ENCODE peak calls at places on chromosomes 12 and 14, in six cellular contexts. O is fibroblast of the aortic adventitia, Y is foreskin fibroblast, K is fibroblast of lung, G is lung, T is ovary. R is an unnamed sample.

GRCh38 chr12:69555461-69555860 is 29.8 kb upstream of the CCT2 start:
- DNase-seq in G (no peak), T (no peak), K (peak; percentile 84), O (peak; percentile 78), Y (peak; percentile 93), R (peak; percentile 83)

GRCh38 chr14:74444866-74445265 is 18.9 kb upstream of the SYNDIG1L start:
- DNase-seq in Y (no peak), T (no peak), O (no peak), K (no peak), G (no peak), R (no peak)

GRCh38 chr12:96445743-96446655 is 43.4 kb upstream of the CFAP54 start:
- DNase-seq in K (peak; percentile 97), O (peak; percentile 98), Y (peak; percentile 95), G (no peak), T (no peak), R (peak; percentile 91)

GRCh38 chr14:67166450-67166853 is 22.8 kb upstream of the GARIN2 start:
- DNase-seq in K (peak; percentile 70), Y (peak; percentile 30), G (no peak), T (peak; percentile 40), O (peak; percentile 73), R (peak; percentile 51)

GRCh38 chr12:117936722-117937484 is 31.9 kb downstream of the KSR2 start:
- DNase-seq in O (no peak), G (no peak), T (no peak), K (no peak), Y (no peak), R (no peak)

GRCh38 chr12:26017484-26018211 is 59.2 kb downstream of the RASSF8 start:
- DNase-seq in G (no peak), Y (no peak), K (peak; percentile 53), O (peak; percentile 54), T (no peak), R (no peak)

GRCh38 chr12:2301531-2302461 is 249.0 kb downstream of the CACNA1C start:
- DNase-seq in G (no peak), Y (peak; percentile 87), O (peak; percentile 77), T (peak; percentile 42), K (peak; percentile 49), R (peak; percentile 36)

GRCh38 chr12:63302269-63302940 is 151.4 kb upstream of the AVPR1A start:
- DNase-seq in T (no peak), K (no peak), G (no peak), O (no peak), Y (no peak), R (no peak)

GRCh38 chr12:89880695-89881350 is 172.2 kb upstream of the ATP2B1 start:
- DNase-seq in G (no peak), T (no peak), Y (no peak), O (no peak), K (no peak), R (no peak)

GRCh38 chr14:105271224-105271890 is 23.0 kb downstream of the BTBD6 start:
- DNase-seq in Y (no peak), K (no peak), T (no peak), O (no peak), G (no peak), R (no peak)

GRCh38 chr12:98416845-98417244 is 98.5 kb upstream of the TMPO start:
- DNase-seq in O (peak; percentile 68), Y (no peak), T (no peak), K (peak; percentile 44), G (no peak), R (peak; percentile 44)

GRCh38 chr12:24719293-24719721 is 229.6 kb downstream of the BCAT1 start:
- DNase-seq in T (no peak), Y (peak; percentile 21), K (peak; percentile 59), G (no peak), O (peak; percentile 38), R (peak; percentile 72)

GRCh38 chr12:29282452-29282851 is 98.5 kb downstream of the ERGIC2 start:
- DNase-seq in O (no peak), K (no peak), T (no peak), G (no peak), Y (no peak), R (no peak)

GRCh38 chr12:49962861-49963765 is 1.4 kb downstream of the AQP5 start:
- DNase-seq in G (peak; percentile 86), Y (no peak), T (no peak), O (no peak), K (no peak), R (no peak)

GRCh38 chr12:46384451-46385301 is 12.1 kb upstream of the SLC38A2 start:
- DNase-seq in T (no peak), O (peak; percentile 66), Y (no peak), K (peak; percentile 42), G (no peak), R (no peak)

GRCh38 chr14:53979747-53980642 is 23.4 kb upstream of the BMP4 start:
- DNase-seq in T (peak; percentile 46), Y (peak; percentile 89), K (peak; percentile 85), O (peak; percentile 75), G (no peak), R (peak; percentile 77)

GRCh38 chr12:47786662-47786974 is 13.6 kb downstream of the SLC48A1 start:
- DNase-seq in K (no peak), T (no peak), O (no peak), Y (no peak), G (no peak), R (no peak)

GRCh38 chr14:60631842-60632241 is 17.4 kb downstream of the SIX1 start:
- DNase-seq in G (no peak), O (no peak), Y (no peak), K (no peak), T (no peak), R (no peak)

GRCh38 chr12:124581792-124582424 is 14.5 kb upstream of the NCOR2 start:
- DNase-seq in G (no peak), K (no peak), Y (no peak), T (no peak), O (no peak), R (no peak)

GRCh38 chr14:55803506-55804197 is 223.6 kb downstream of the KTN1 start:
- DNase-seq in O (peak; percentile 59), Y (no peak), T (no peak), K (no peak), G (no peak), R (no peak)

GRCh38 chr14:69726761-69727511 is 40.0 kb upstream of the SRSF5 start:
- DNase-seq in Y (peak; percentile 52), O (peak; percentile 75), T (peak; percentile 87), K (peak; percentile 65), G (peak; percentile 85), R (peak; percentile 70)

GRCh38 chr12:116982721-116983502 is 72.2 kb downstream of the FBXW8 start:
- DNase-seq in O (peak; percentile 97), Y (peak; percentile 34), G (no peak), T (no peak), K (peak; percentile 91), R (peak; percentile 66)

GRCh38 chr12:457676-458075 is 2.1 kb upstream of the B4GALNT3 start:
- DNase-seq in Y (no peak), O (no peak), T (no peak), G (no peak), K (no peak), R (no peak)

GRCh38 chr12:460301-461230 is 827 bp downstream of the B4GALNT3 start:
- DNase-seq in G (no peak), K (no peak), T (peak; percentile 43), O (no peak), Y (no peak), R (no peak)

GRCh38 chr12:459430-460258 is at the start of gene B4GALNT3:
- DNase-seq in T (peak; percentile 45), Y (no peak), K (no peak), G (peak; percentile 71), O (peak; percentile 17), R (no peak)

GRCh38 chr12:461425-461824 is 1.7 kb downstream of the B4GALNT3 start:
- DNase-seq in T (no peak), K (no peak), Y (no peak), O (no peak), G (no peak), R (no peak)

DNA sequence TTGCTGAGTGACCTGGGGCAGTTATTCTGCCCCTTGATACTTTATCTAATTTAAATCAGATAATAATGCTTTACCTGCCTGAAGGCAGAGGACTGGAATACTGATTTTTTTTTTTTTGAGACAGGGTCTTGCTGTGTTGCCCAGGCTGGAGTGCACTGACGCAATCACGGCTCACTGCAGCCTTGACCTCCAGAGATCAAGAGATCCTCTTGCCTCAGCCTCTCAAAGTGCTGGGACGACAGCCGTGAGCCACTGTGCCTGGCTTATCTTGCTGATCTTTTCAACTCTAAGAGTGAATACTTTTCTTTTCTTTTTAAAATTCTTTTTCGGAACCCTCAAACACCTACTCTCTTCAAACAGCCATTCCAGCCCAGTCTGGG is 699 bp upstream of the B4GALNT3 start:
- DNase-seq in K (no peak), Y (no peak), G (no peak), O (no peak), T (no peak), R (no peak)
- H3K4me3 ChIP-seq in K (no peak overlapping the region), Y (no peak overlapping the region), G (no peak overlapping the region), O (no peak overlapping the region), T (peak overlapping the region; percentile 49), R (no peak overlapping the region)

GRCh38 chr12:82426586-82426985 is 68.3 kb downstream of the METTL25 start:
- DNase-seq in T (no peak), Y (no peak), O (no peak), K (no peak), G (no peak), R (no peak)
- TF ChIP-seq CTCF in T (no peak), Y (no peak), O (no peak), K (no peak), G (no peak), R (no peak)

GRCh38 chr12:113991224-113992044 is 25.3 kb upstream of the RBM19 start:
- DNase-seq in K (no peak), T (no peak), G (no peak), O (no peak), Y (no peak), R (no peak)
- H3K4me3 ChIP-seq in K (no peak overlapping the region), T (no peak overlapping the region), G (no peak overlapping the region), O (no peak overlapping the region), Y (no peak overlapping the region), R (no peak overlapping the region)

GRCh38 chr14:65103150-65103760 is 938 bp upstream of the MAX start:
- DNase-seq in G (no peak), K (peak; percentile 28), Y (peak; percentile 9), O (peak; percentile 29), T (no peak), R (no peak)
- TF ChIP-seq CTCF in G (no peak), K (no peak), Y (peak; percentile 18), O (peak; percentile 21), T (no peak), R (peak; percentile 5)

DNA sequence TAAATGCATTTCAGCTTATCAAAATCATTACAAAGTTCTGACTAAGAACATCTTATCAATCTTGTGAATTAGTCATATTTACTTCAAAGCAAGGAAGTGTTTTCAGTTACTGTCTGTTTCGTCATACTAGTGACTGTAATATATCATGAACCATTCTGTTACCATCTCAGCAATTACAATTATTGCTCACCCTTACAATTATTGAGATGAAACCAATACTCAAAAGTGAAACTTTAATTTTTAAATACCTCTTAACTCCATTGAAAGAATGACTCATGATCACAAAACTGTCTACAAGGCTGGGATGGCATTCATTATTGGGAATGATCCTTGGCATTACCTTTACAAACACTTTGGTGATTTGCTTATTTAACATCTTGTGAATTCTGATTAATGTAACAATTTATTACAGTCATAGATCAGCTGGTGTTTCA is 90.3 kb downstream of the RPS6KA5 start:
- DNase-seq in Y (no peak), T (no peak), K (peak; percentile 66), O (peak; percentile 79), G (no peak), R (peak; percentile 4)
- H3K4me3 ChIP-seq in Y (no peak overlapping the region), T (no peak overlapping the region), K (no peak overlapping the region), O (no peak overlapping the region), G (no peak overlapping the region), R (no peak overlapping the region)

R was measured in astrocyte of the spinal cord.